ENCODE peak calls at places on chromosomes 4 and X, in eight cellular contexts. K is OCI-LY7; B is activated T-helper 1 cell treated with anti-CD3 and anti-CD28 coated beads, Interleukin-2, amount 50 U/mL, for 16 hours; R is Karpas-422; E is NCI-H2107; L is AML-193; X is suprapubic skin; D is activated CD8-positive, alpha-beta T cell treated with anti-CD3 and anti-CD28 coated beads, Interleukin-2, amount 10 ng/mL, durations not matched to agents 7 days and 5 days. Y is an unnamed sample.

GRCh38 chrX:51837926-51838325 is 55.5 kb upstream of the MAGED1 start:
- DNase-seq in K (no peak), B (no peak), R (no peak), E (peak; percentile 59), L (no peak), X (peak; percentile 65), D (no peak), Y (no peak)

GRCh38 chr4:146342600-146343192 is 128.4 kb downstream of the REELD1 start:
- DNase-seq in K (peak; percentile 42), B (no peak), R (peak; percentile 88), E (no peak), L (peak; percentile 60), X (no peak), D (peak; percentile 42), Y (peak; percentile 78)

GRCh38 chr4:153137168-153137567 is 67.1 kb upstream of the TRIM2 start:
- DNase-seq in K (no peak), B (no peak), R (no peak), E (no peak), L (no peak), X (no peak), D (no peak), Y (peak; percentile 73)

GRCh38 chr4:10057023-10057395 is 35.7 kb upstream of the SLC2A9 start:
- DNase-seq in K (no peak), B (no peak), R (no peak), E (no peak), L (no peak), X (no peak), D (no peak), Y (no peak)

GRCh38 chrX:107676559-107677378 is 48.5 kb downstream of the PRPS1 start:
- DNase-seq in K (peak; percentile 54), B (no peak), R (no peak), E (no peak), L (no peak), X (peak; percentile 92), D (peak; percentile 43), Y (peak; percentile 80)

GRCh38 chrX:55714111-55714510 is 3.4 kb upstream of the RRAGB start:
- DNase-seq in K (no peak), B (no peak), R (no peak), E (no peak), L (peak; percentile 11), X (no peak), D (no peak), Y (no peak)

GRCh38 chr4:146255874-146256273 is 41.5 kb downstream of the REELD1 start:
- DNase-seq in K (no peak), B (no peak), R (no peak), E (no peak), L (no peak), X (no peak), D (no peak), Y (peak; percentile 32)

GRCh38 chr4:3747582-3747906 is 18.6 kb upstream of the ADRA2C start:
- DNase-seq in K (no peak), B (no peak), R (no peak), E (no peak), L (no peak), X (no peak), D (no peak), Y (no peak)

GRCh38 chr4:17884063-17884462 is 73.3 kb downstream of the NCAPG start:
- DNase-seq in K (no peak), B (no peak), R (no peak), E (no peak), L (no peak), X (no peak), D (no peak), Y (no peak)

GRCh38 chr4:133775469-133775868 is 426.1 kb downstream of the PABPC4L start:
- DNase-seq in K (no peak), B (no peak), R (no peak), E (no peak), L (no peak), X (no peak), D (no peak), Y (no peak)

GRCh38 chr4:14178421-14178820 is 550.9 kb upstream of the BOD1L1 start:
- DNase-seq in K (peak; percentile 41), B (no peak), R (no peak), E (no peak), L (peak; percentile 37), X (no peak), D (peak; percentile 22), Y (peak; percentile 68)

GRCh38 chrX:139851730-139852129 is 81.1 kb downstream of the ATP11C start:
- DNase-seq in K (no peak), B (no peak), R (no peak), E (no peak), L (no peak), X (no peak), D (no peak), Y (no peak)

GRCh38 chrX:51395807-51396728 is 63.4 kb downstream of the NUDT10 start:
- DNase-seq in K (peak; percentile 89), B (peak; percentile 16), R (peak; percentile 42), E (no peak), L (no peak), X (no peak), D (peak; percentile 65), Y (no peak)

GRCh38 chrX:154135458-154136229 is 8.4 kb upstream of the OPN1LW start:
- DNase-seq in K (peak; percentile 25), B (no peak), R (no peak), E (no peak), L (no peak), X (no peak), D (no peak), Y (peak; percentile 9)

GRCh38 chrX:24023538-24023937 is 3.4 kb downstream of the KLHL15 start:
- DNase-seq in K (no peak), B (no peak), R (no peak), E (no peak), L (no peak), X (no peak), D (no peak), Y (no peak)

GRCh38 chr4:94574050-94574449 is 122.3 kb downstream of the PDLIM5 start:
- DNase-seq in K (no peak), B (no peak), R (no peak), E (no peak), L (no peak), X (no peak), D (no peak), Y (no peak)

GRCh38 chr4:40514409-40515025 is 115.1 kb downstream of the RBM47 start:
- DNase-seq in K (peak; percentile 68), B (no peak), R (no peak), E (no peak), L (no peak), X (no peak), D (no peak), Y (peak; percentile 55)

GRCh38 chr4:173519130-173520101 is 10.6 kb downstream of the HAND2 start:
- DNase-seq in K (no peak), B (no peak), R (no peak), E (no peak), L (no peak), X (no peak), D (no peak), Y (no peak)